ENCODE peak calls at places on chromosome 18, in seven cellular contexts. H, P, R, F, N, X and K are unnamed samples.

GRCh38 chr18:4720498-4720897 is 265.4 kb upstream of the DLGAP1 start:
- DNase-seq in R (no peak), N (no peak), P (peak; percentile 37), H (no peak), F (no peak), X (no peak), K (no peak)

GRCh38 chr18:2846638-2847340 is at the start of gene EMILIN2:
- DNase-seq in R (peak; percentile 66), F (peak; percentile 10), X (peak; percentile 61), N (peak; percentile 56), H (peak; percentile 62), P (peak; percentile 78), K (peak; percentile 95)

GRCh38 chr18:36035253-36035652 is 32.1 kb downstream of the RPRD1A start:
- DNase-seq in N (no peak), R (no peak), H (no peak), F (no peak), P (no peak), X (no peak), K (no peak)

GRCh38 chr18:36446059-36446458 is 148.5 kb downstream of the FHOD3 start:
- DNase-seq in H (no peak), R (no peak), P (peak; percentile 77), F (no peak), X (no peak), N (no peak), K (no peak)

GRCh38 chr18:60040966-60041365 is 141.2 kb downstream of the PMAIP1 start:
- DNase-seq in H (no peak), F (no peak), X (no peak), N (no peak), R (no peak), P (no peak), K (no peak)

GRCh38 chr18:272650-273049 is 4.8 kb upstream of the THOC1 start:
- DNase-seq in N (no peak), H (no peak), P (no peak), R (no peak), F (no peak), X (no peak), K (no peak)

GRCh38 chr18:75293591-75293990 is 83.0 kb downstream of the TSHZ1 start:
- DNase-seq in F (no peak), N (no peak), R (no peak), P (no peak), H (no peak), X (no peak), K (no peak)

GRCh38 chr18:74994502-74995403 is 214.2 kb downstream of the PTGR3 start:
- DNase-seq in P (no peak), X (no peak), H (no peak), F (peak; percentile 13), N (peak; percentile 53), R (no peak), K (no peak)

GRCh38 chr18:52009958-52010357 is 330.0 kb upstream of the DCC start:
- DNase-seq in N (no peak), F (no peak), H (no peak), R (no peak), P (no peak), X (no peak), K (no peak)

GRCh38 chr18:52937840-52938239 is 597.8 kb downstream of the DCC start:
- DNase-seq in X (no peak), F (no peak), P (no peak), H (no peak), N (no peak), R (no peak), K (no peak)

GRCh38 chr18:23970161-23971153 is 44.1 kb upstream of the TTC39C start:
- DNase-seq in H (no peak), X (no peak), R (no peak), F (no peak), P (no peak), N (peak; percentile 85), K (no peak)

GRCh38 chr18:46246101-46246500 is 141.9 kb downstream of the HAUS1 start:
- DNase-seq in R (no peak), N (no peak), F (no peak), H (no peak), X (no peak), P (no peak), K (no peak)

GRCh38 chr18:30970201-30970816 is 72.2 kb downstream of the DSC3 start:
- DNase-seq in R (no peak), X (no peak), N (no peak), H (peak; percentile 54), F (no peak), P (peak; percentile 32), K (no peak)

GRCh38 chr18:14767474-14767873 is 19.5 kb downstream of the ANKRD30B start:
- DNase-seq in N (no peak), P (no peak), R (no peak), F (no peak), H (no peak), X (no peak), K (no peak)

GRCh38 chr18:2988041-2988794 is 24.7 kb downstream of the LPIN2 start:
- DNase-seq in X (no peak), R (no peak), H (no peak), F (no peak), P (no peak), N (no peak), K (no peak)

GRCh38 chr18:65746936-65747335 is 3.9 kb upstream of the CDH7 start:
- DNase-seq in R (no peak), N (no peak), F (no peak), H (no peak), P (no peak), X (no peak), K (no peak)
- H3K27ac ChIP-seq in R (no peak overlapping the region), N (no peak overlapping the region), F (no peak overlapping the region), H (no peak overlapping the region), P (no peak overlapping the region), X (no peak overlapping the region), K (no peak overlapping the region)

DNA sequence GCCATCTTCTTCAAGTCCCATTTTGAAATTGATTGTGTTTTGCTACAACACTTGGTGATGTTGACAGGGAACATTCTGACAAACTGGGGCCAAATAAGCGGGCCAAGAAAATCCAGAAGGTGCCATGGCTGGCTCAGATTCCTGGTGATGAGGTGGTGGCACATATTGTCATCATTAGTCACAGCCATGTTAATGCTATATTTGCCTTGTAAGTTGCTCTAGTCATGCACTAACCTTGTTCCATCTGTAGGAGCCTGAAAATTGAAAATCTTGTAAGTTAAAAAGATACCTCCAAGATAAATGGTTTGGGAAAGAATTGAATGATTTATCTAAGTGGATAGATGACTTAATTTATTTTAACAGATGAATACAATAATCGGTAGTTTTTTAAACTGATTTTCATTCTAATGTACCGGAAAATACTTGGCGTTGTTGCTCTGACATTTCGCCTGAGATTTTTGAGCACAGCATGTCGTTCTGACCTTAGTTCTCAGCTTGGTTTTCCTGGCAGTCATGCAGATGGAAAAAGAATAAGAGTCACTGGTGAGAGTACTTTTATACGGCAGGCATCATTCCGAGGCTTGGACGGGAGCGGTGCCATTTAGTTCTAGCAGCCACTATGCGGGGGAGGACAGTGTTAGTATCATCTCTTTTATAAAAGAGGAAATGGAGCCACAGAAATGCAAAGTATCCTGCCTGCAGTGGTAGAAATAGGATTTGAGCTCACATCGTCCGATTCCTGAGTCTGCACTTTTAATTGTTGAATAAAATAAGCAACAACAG is 133.9 kb downstream of the ZNF532 start:
- DNase-seq in F (no peak), P (no peak), X (peak; percentile 45), H (no peak), R (peak; percentile 75), N (no peak), K (no peak)
- H3K27ac ChIP-seq in F (no peak overlapping the region), P (no peak overlapping the region), X (peak overlapping the region; percentile 43), H (no peak overlapping the region), R (no peak overlapping the region), N (no peak overlapping the region), K (peak overlapping the region; percentile 69)

GRCh38 chr18:12416108-12416729 is 8.5 kb downstream of the PRELID3A start:
- DNase-seq in P (no peak), H (no peak), N (no peak), R (no peak), F (no peak), X (no peak), K (peak; percentile 23)
- H3K27ac ChIP-seq in P (no peak overlapping the region), H (peak overlapping the region; percentile 31), N (no peak overlapping the region), R (no peak overlapping the region), F (no peak overlapping the region), X (peak overlapping the region; percentile 69), K (peak overlapping the region; percentile 9)

DNA sequence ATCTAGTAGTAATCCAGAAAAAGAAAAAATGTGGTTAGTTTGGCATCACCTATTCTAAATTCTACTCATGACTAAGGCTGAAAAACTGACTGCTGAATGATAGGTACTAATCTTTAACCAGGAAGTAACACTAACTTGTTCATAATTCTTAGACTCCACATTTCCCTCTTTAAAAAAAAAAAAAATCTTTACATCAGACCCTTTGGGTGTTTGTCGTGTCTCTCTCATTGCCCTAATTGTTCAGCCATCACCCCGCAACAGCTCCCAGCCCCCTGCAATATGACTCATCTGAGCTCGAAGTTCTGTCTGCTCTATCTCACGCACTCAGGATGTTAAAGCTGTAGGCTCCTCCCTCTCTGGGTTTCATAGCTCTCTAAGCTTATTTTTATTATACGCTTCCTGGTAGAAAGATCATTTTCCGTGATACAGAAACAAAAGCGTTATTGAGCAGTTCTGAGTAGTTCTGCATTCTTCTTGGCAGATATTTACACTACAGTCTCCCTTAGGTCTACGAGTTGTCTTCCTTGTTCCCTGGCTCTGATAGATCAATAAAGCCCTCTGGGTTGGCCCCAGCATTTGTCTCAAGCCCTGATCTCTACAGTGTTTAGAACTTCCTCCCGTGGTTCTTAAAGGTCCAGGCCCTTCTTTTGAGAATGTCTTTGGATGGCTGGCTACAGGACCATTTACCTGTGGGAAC is 95.6 kb downstream of the TNFRSF11A start:
- DNase-seq in F (peak; percentile 37), H (peak; percentile 86), X (no peak), N (peak; percentile 85), P (no peak), R (no peak), K (no peak)
- H3K27ac ChIP-seq in F (peak overlapping the region; percentile 82), H (peak overlapping the region; percentile 76), X (peak overlapping the region; percentile 51), N (peak overlapping the region; percentile 21), P (no peak overlapping the region), R (no peak overlapping the region), K (peak overlapping the region; percentile 69)

DNA sequence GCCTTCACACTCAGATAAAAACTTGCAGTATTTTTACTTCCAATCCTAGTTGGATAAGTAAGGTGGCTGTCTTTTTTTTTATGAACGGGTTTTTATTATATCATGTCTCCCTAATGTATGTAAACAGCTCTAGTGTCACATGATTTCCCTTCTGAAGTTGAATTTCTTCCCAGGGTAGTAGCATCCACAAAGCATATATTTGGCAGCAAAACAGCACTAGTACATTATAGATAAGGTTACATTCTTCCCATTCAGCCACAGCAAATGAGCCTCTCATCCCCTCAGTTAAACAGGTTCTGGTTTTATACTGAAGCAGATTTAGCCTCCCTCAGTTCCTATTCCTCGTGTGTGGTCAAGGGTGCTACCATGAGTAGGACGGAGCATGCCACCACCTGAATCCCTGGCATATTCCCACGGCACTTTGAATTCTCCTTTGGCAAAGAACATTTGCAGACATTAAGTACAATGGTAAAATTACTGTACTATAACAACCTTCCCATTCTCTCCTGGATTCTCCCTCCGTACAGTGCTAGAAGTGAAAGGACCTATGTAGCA is 15.4 kb upstream of the DTNA start:
- DNase-seq in F (no peak), X (no peak), N (no peak), R (no peak), H (no peak), P (no peak), K (no peak)
- H3K27ac ChIP-seq in F (no peak overlapping the region), X (no peak overlapping the region), N (no peak overlapping the region), R (no peak overlapping the region), H (no peak overlapping the region), P (peak overlapping the region; percentile 5), K (no peak overlapping the region)